ENCODE peak calls at places on chromosome 11, in ten cellular contexts. One of them, this sample, is unnamed.

GRCh38 chr11:124934862-124935547 is 842 bp downstream of the HEPACAM start:
- DNase-seq in H9: no peak
- DNase-seq in OCI-LY7: no peak
- DNase-seq in hepatocyte: peak
- DNase-seq in neural progenitor cell: no peak
- DNase-seq in fibroblast of lung: peak
- DNase-seq in GM23338: peak
- DNase-seq in HCT116: no peak
- DNase-seq in neuronal stem cell: no peak
- DNase-seq in PC-3: peak
- DNase-seq in this sample: no peak

GRCh38 chr11:11391169-11391568 is 38.1 kb upstream of the CSNK2A3 start:
- DNase-seq in H9: no peak
- DNase-seq in OCI-LY7: no peak
- DNase-seq in hepatocyte: no peak
- DNase-seq in neural progenitor cell: no peak
- DNase-seq in fibroblast of lung: no peak
- DNase-seq in GM23338: no peak
- DNase-seq in HCT116: no peak
- DNase-seq in neuronal stem cell: no peak
- DNase-seq in PC-3: no peak
- DNase-seq in this sample: no peak

GRCh38 chr11:103988595-103988969 is 47.9 kb upstream of the DDI1 start:
- DNase-seq in H9: no peak
- DNase-seq in OCI-LY7: no peak
- DNase-seq in hepatocyte: no peak
- DNase-seq in neural progenitor cell: no peak
- DNase-seq in fibroblast of lung: peak
- DNase-seq in GM23338: no peak
- DNase-seq in HCT116: no peak
- DNase-seq in neuronal stem cell: no peak
- DNase-seq in PC-3: peak
- DNase-seq in this sample: no peak

GRCh38 chr11:57277845-57278720 is 41.0 kb upstream of the APLNR start:
- DNase-seq in H9: peak
- DNase-seq in OCI-LY7: peak
- DNase-seq in hepatocyte: peak
- DNase-seq in neural progenitor cell: peak
- DNase-seq in fibroblast of lung: peak
- DNase-seq in GM23338: peak
- DNase-seq in HCT116: peak
- DNase-seq in neuronal stem cell: peak
- DNase-seq in PC-3: peak
- DNase-seq in this sample: peak

GRCh38 chr11:110491577-110492352 is 62.0 kb downstream of the FDX1 start:
- DNase-seq in H9: no peak
- DNase-seq in OCI-LY7: no peak
- DNase-seq in hepatocyte: peak
- DNase-seq in neural progenitor cell: no peak
- DNase-seq in fibroblast of lung: no peak
- DNase-seq in GM23338: no peak
- DNase-seq in HCT116: no peak
- DNase-seq in neuronal stem cell: no peak
- DNase-seq in PC-3: no peak
- DNase-seq in this sample: peak

GRCh38 chr11:12223771-12224536 is 113.6 kb downstream of the MICAL2 start:
- DNase-seq in H9: no peak
- DNase-seq in OCI-LY7: no peak
- DNase-seq in hepatocyte: peak
- DNase-seq in neural progenitor cell: no peak
- DNase-seq in fibroblast of lung: peak
- DNase-seq in GM23338: no peak
- DNase-seq in HCT116: no peak
- DNase-seq in neuronal stem cell: no peak
- DNase-seq in PC-3: peak
- DNase-seq in this sample: no peak

GRCh38 chr11:100240051-100240450 is 447.0 kb upstream of the ARHGAP42 start:
- DNase-seq in H9: no peak
- DNase-seq in OCI-LY7: no peak
- DNase-seq in hepatocyte: no peak
- DNase-seq in neural progenitor cell: no peak
- DNase-seq in fibroblast of lung: no peak
- DNase-seq in GM23338: no peak
- DNase-seq in HCT116: no peak
- DNase-seq in neuronal stem cell: no peak
- DNase-seq in PC-3: no peak
- DNase-seq in this sample: no peak

GRCh38 chr11:112182867-112183266 is 7.6 kb downstream of the BCO2 start:
- DNase-seq in H9: no peak
- DNase-seq in OCI-LY7: no peak
- DNase-seq in hepatocyte: no peak
- DNase-seq in neural progenitor cell: no peak
- DNase-seq in fibroblast of lung: no peak
- DNase-seq in GM23338: no peak
- DNase-seq in HCT116: no peak
- DNase-seq in neuronal stem cell: no peak
- DNase-seq in PC-3: no peak
- DNase-seq in this sample: no peak

GRCh38 chr11:120079750-120080610 is 57.9 kb downstream of the TRIM29 start:
- DNase-seq in H9: peak
- DNase-seq in OCI-LY7: peak
- DNase-seq in hepatocyte: no peak
- DNase-seq in neural progenitor cell: no peak
- DNase-seq in fibroblast of lung: no peak
- DNase-seq in GM23338: peak
- DNase-seq in HCT116: no peak
- DNase-seq in neuronal stem cell: no peak
- DNase-seq in PC-3: no peak
- DNase-seq in this sample: peak

GRCh38 chr11:9170450-9170849 is 79.1 kb upstream of the SCUBE2 start:
- DNase-seq in H9: no peak
- DNase-seq in OCI-LY7: no peak
- DNase-seq in hepatocyte: peak
- DNase-seq in neural progenitor cell: no peak
- DNase-seq in fibroblast of lung: peak
- DNase-seq in GM23338: no peak
- DNase-seq in HCT116: no peak
- DNase-seq in neuronal stem cell: no peak
- DNase-seq in PC-3: no peak
- DNase-seq in this sample: no peak

GRCh38 chr11:69637956-69638871 is 2.7 kb upstream of the CCND1 start:
- DNase-seq in H9: peak
- DNase-seq in OCI-LY7: no peak
- DNase-seq in hepatocyte: peak
- DNase-seq in neural progenitor cell: peak
- DNase-seq in fibroblast of lung: peak
- DNase-seq in GM23338: peak
- DNase-seq in HCT116: peak
- DNase-seq in neuronal stem cell: peak
- DNase-seq in PC-3: peak
- DNase-seq in this sample: peak

GRCh38 chr11:124467376-124468061 is 22.0 kb upstream of the OR8B8 start:
- DNase-seq in H9: no peak
- DNase-seq in OCI-LY7: no peak
- DNase-seq in hepatocyte: no peak
- DNase-seq in neural progenitor cell: no peak
- DNase-seq in fibroblast of lung: peak
- DNase-seq in GM23338: no peak
- DNase-seq in HCT116: no peak
- DNase-seq in neuronal stem cell: no peak
- DNase-seq in PC-3: no peak
- DNase-seq in this sample: no peak

GRCh38 chr11:62446091-62446490 is 27.3 kb downstream of the SCGB1A1 start:
- DNase-seq in H9: no peak
- DNase-seq in OCI-LY7: no peak
- DNase-seq in hepatocyte: no peak
- DNase-seq in neural progenitor cell: no peak
- DNase-seq in fibroblast of lung: no peak
- DNase-seq in GM23338: no peak
- DNase-seq in HCT116: no peak
- DNase-seq in neuronal stem cell: no peak
- DNase-seq in PC-3: peak
- DNase-seq in this sample: no peak

GRCh38 chr11:93392862-93393261 is 62.3 kb downstream of the DEUP1 start:
- DNase-seq in H9: no peak
- DNase-seq in OCI-LY7: no peak
- DNase-seq in hepatocyte: no peak
- DNase-seq in neural progenitor cell: no peak
- DNase-seq in fibroblast of lung: no peak
- DNase-seq in GM23338: no peak
- DNase-seq in HCT116: no peak
- DNase-seq in neuronal stem cell: no peak
- DNase-seq in PC-3: no peak
- DNase-seq in this sample: no peak

GRCh38 chr11:95297680-95298452 is 66.9 kb upstream of the SESN3 start:
- DNase-seq in H9: no peak
- DNase-seq in OCI-LY7: no peak
- DNase-seq in hepatocyte: no peak
- DNase-seq in neural progenitor cell: no peak
- DNase-seq in fibroblast of lung: no peak
- DNase-seq in GM23338: no peak
- DNase-seq in HCT116: no peak
- DNase-seq in neuronal stem cell: no peak
- DNase-seq in PC-3: no peak
- DNase-seq in this sample: no peak
- H3K4me2 ChIP-seq in H9: no peak
- H3K4me2 ChIP-seq in OCI-LY7: peak
- H3K4me2 ChIP-seq in hepatocyte: no peak
- H3K4me2 ChIP-seq in neural progenitor cell: peak
- H3K4me2 ChIP-seq in fibroblast of lung: no peak
- H3K4me2 ChIP-seq in GM23338: no peak
- H3K4me2 ChIP-seq in HCT116: no peak
- H3K4me2 ChIP-seq in neuronal stem cell: no peak
- H3K4me2 ChIP-seq in PC-3: no peak
- H3K4me2 ChIP-seq in this sample: no peak

GRCh38 chr11:30919389-30920172 is 333.4 kb upstream of the MPPED2 start:
- DNase-seq in H9: no peak
- DNase-seq in OCI-LY7: no peak
- DNase-seq in hepatocyte: no peak
- DNase-seq in neural progenitor cell: no peak
- DNase-seq in fibroblast of lung: peak
- DNase-seq in GM23338: no peak
- DNase-seq in HCT116: no peak
- DNase-seq in neuronal stem cell: no peak
- DNase-seq in PC-3: no peak
- DNase-seq in this sample: no peak
- H3K4me2 ChIP-seq in H9: no peak
- H3K4me2 ChIP-seq in OCI-LY7: no peak
- H3K4me2 ChIP-seq in hepatocyte: no peak
- H3K4me2 ChIP-seq in neural progenitor cell: no peak
- H3K4me2 ChIP-seq in fibroblast of lung: no peak
- H3K4me2 ChIP-seq in GM23338: no peak
- H3K4me2 ChIP-seq in HCT116: no peak
- H3K4me2 ChIP-seq in neuronal stem cell: no peak
- H3K4me2 ChIP-seq in PC-3: no peak
- H3K4me2 ChIP-seq in this sample: no peak

GRCh38 chr11:73425118-73425517 is 48.9 kb downstream of the RELT start:
- DNase-seq in H9: no peak
- DNase-seq in OCI-LY7: no peak
- DNase-seq in hepatocyte: no peak
- DNase-seq in neural progenitor cell: no peak
- DNase-seq in fibroblast of lung: no peak
- DNase-seq in GM23338: no peak
- DNase-seq in HCT116: no peak
- DNase-seq in neuronal stem cell: no peak
- DNase-seq in PC-3: no peak
- DNase-seq in this sample: no peak

GRCh38 chr11:73428227-73428626 is 52.0 kb downstream of the RELT start:
- DNase-seq in H9: no peak
- DNase-seq in OCI-LY7: no peak
- DNase-seq in hepatocyte: no peak
- DNase-seq in neural progenitor cell: no peak
- DNase-seq in fibroblast of lung: no peak
- DNase-seq in GM23338: no peak
- DNase-seq in HCT116: no peak
- DNase-seq in neuronal stem cell: no peak
- DNase-seq in PC-3: no peak
- DNase-seq in this sample: no peak

GRCh38 chr11:73429121-73429740 is 53.0 kb downstream of the RELT start:
- DNase-seq in H9: no peak
- DNase-seq in OCI-LY7: no peak
- DNase-seq in hepatocyte: no peak
- DNase-seq in neural progenitor cell: no peak
- DNase-seq in fibroblast of lung: peak
- DNase-seq in GM23338: no peak
- DNase-seq in HCT116: no peak
- DNase-seq in neuronal stem cell: no peak
- DNase-seq in PC-3: peak
- DNase-seq in this sample: no peak

GRCh38 chr11:73423506-73423905 is 47.3 kb downstream of the RELT start:
- DNase-seq in H9: no peak
- DNase-seq in OCI-LY7: no peak
- DNase-seq in hepatocyte: no peak
- DNase-seq in neural progenitor cell: no peak
- DNase-seq in fibroblast of lung: no peak
- DNase-seq in GM23338: no peak
- DNase-seq in HCT116: no peak
- DNase-seq in neuronal stem cell: no peak
- DNase-seq in PC-3: peak
- DNase-seq in this sample: no peak

DNA sequence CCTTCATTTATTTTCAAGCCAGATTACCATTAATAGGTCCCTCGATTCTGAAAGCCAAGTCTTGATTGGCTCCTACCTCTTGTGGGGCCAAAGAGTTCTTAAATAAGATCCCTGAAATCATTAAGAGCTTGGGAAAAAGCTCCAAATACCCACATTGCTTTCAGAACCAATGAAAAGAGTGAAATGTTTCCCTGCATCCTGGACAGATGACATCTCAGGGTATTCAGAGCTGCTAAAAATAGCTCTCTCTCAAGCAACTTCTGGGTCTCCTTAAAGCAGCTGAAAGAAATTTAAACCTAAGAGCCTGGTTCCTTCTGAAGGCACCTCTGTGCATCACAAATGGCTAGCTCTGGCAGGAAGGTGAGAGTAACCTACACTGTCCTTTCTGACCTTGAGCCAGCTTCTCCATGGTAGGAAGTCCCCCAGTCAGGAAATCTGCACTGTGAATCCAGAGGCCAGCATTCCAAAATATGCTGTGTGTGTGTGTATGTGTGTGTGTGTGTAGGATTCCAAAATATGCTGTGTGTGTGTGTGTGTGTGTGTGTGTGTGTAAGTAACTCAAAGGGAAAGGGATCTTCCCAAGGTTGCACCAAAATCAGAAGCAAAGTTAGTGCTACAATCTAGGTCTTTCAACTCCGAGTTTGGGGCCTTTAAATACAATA is 50.1 kb downstream of the RELT start:
- DNase-seq in H9: no peak
- DNase-seq in OCI-LY7: no peak
- DNase-seq in hepatocyte: no peak
- DNase-seq in neural progenitor cell: no peak
- DNase-seq in fibroblast of lung: peak
- DNase-seq in GM23338: no peak
- DNase-seq in HCT116: no peak
- DNase-seq in neuronal stem cell: no peak
- DNase-seq in PC-3: no peak
- DNase-seq in this sample: no peak
- H3K4me2 ChIP-seq in H9: no peak
- H3K4me2 ChIP-seq in OCI-LY7: no peak
- H3K4me2 ChIP-seq in hepatocyte: no peak
- H3K4me2 ChIP-seq in neural progenitor cell: no peak
- H3K4me2 ChIP-seq in fibroblast of lung: no peak
- H3K4me2 ChIP-seq in GM23338: no peak
- H3K4me2 ChIP-seq in HCT116: no peak
- H3K4me2 ChIP-seq in neuronal stem cell: no peak
- H3K4me2 ChIP-seq in PC-3: no peak
- H3K4me2 ChIP-seq in this sample: no peak

GRCh38 chr11:95134491-95134890 is 44.8 kb downstream of the ENDOD1 start:
- DNase-seq in H9: no peak
- DNase-seq in OCI-LY7: no peak
- DNase-seq in hepatocyte: peak
- DNase-seq in neural progenitor cell: no peak
- DNase-seq in fibroblast of lung: peak
- DNase-seq in GM23338: no peak
- DNase-seq in HCT116: no peak
- DNase-seq in neuronal stem cell: no peak
- DNase-seq in PC-3: peak
- DNase-seq in this sample: no peak
- H3K4me2 ChIP-seq in H9: no peak
- H3K4me2 ChIP-seq in OCI-LY7: no peak
- H3K4me2 ChIP-seq in hepatocyte: peak
- H3K4me2 ChIP-seq in neural progenitor cell: no peak
- H3K4me2 ChIP-seq in fibroblast of lung: peak
- H3K4me2 ChIP-seq in GM23338: no peak
- H3K4me2 ChIP-seq in HCT116: peak
- H3K4me2 ChIP-seq in neuronal stem cell: no peak
- H3K4me2 ChIP-seq in PC-3: peak
- H3K4me2 ChIP-seq in this sample: no peak

This sample was measured in H1.